ENCODE peak calls at places on chromosomes 16 and 17, in ten cellular contexts. B is CD4-positive, alpha-beta T cell; X is bronchial epithelial cell; U is PC-9; R is endothelial cell; J is lung; P is heart left ventricle; L is uterus; Y is cardiac fibroblast; D is omental fat pad. M is an unnamed sample.

GRCh38 chr17:15981208-15981607 is 18.3 kb downstream of the ZSWIM7 start:
- DNase-seq in B (no peak), X (peak; percentile 50), U (no peak), R (no peak), J (no peak), P (no peak), L (no peak), Y (no peak), D (no peak), M (no peak)

GRCh38 chr17:75364078-75364477 is 41.4 kb downstream of the GRB2 start:
- DNase-seq in B (no peak), X (peak; percentile 85), U (no peak), R (no peak), J (no peak), P (no peak), L (no peak), Y (peak; percentile 49), D (no peak), M (no peak)

GRCh38 chr16:11328172-11329079 is 16.8 kb upstream of the RMI2 start:
- DNase-seq in B (peak; percentile 55), X (peak; percentile 73), U (peak; percentile 78), R (peak; percentile 76), J (peak; percentile 77), P (peak; percentile 69), L (peak; percentile 80), Y (peak; percentile 97), D (peak; percentile 57), M (no peak)

GRCh38 chr16:1414532-1415265 is at the start of gene UNKL:
- DNase-seq in B (peak; percentile 89), X (no peak), U (peak; percentile 69), R (peak; percentile 86), J (peak; percentile 74), P (peak; percentile 83), L (peak; percentile 84), Y (peak; percentile 71), D (peak; percentile 37), M (no peak)

GRCh38 chr16:84704253-84704652 is 4.5 kb downstream of the USP10 start:
- DNase-seq in B (no peak), X (no peak), U (no peak), R (no peak), J (no peak), P (no peak), L (no peak), Y (no peak), D (no peak), M (no peak)

GRCh38 chr17:42107597-42108576 is 4.6 kb downstream of the DHX58 start:
- DNase-seq in B (peak; percentile 95), X (peak; percentile 68), U (no peak), R (peak; percentile 87), J (peak; percentile 85), P (peak; percentile 79), L (peak; percentile 56), Y (peak; percentile 66), D (no peak), M (no peak)

GRCh38 chr16:84068783-84069464 is 26.3 kb upstream of the SLC38A8 start:
- DNase-seq in B (no peak), X (no peak), U (no peak), R (no peak), J (no peak), P (no peak), L (no peak), Y (no peak), D (no peak), M (no peak)

GRCh38 chr16:68592466-68593337 is 52.4 kb upstream of the CDH3 start:
- DNase-seq in B (no peak), X (peak; percentile 25), U (no peak), R (no peak), J (no peak), P (no peak), L (no peak), Y (peak; percentile 11), D (no peak), M (no peak)

GRCh38 chr17:2102931-2103398 is 48.1 kb downstream of the HIC1 start:
- DNase-seq in B (no peak), X (peak; percentile 88), U (peak; percentile 19), R (no peak), J (no peak), P (no peak), L (no peak), Y (peak; percentile 57), D (no peak), M (no peak)

DNA sequence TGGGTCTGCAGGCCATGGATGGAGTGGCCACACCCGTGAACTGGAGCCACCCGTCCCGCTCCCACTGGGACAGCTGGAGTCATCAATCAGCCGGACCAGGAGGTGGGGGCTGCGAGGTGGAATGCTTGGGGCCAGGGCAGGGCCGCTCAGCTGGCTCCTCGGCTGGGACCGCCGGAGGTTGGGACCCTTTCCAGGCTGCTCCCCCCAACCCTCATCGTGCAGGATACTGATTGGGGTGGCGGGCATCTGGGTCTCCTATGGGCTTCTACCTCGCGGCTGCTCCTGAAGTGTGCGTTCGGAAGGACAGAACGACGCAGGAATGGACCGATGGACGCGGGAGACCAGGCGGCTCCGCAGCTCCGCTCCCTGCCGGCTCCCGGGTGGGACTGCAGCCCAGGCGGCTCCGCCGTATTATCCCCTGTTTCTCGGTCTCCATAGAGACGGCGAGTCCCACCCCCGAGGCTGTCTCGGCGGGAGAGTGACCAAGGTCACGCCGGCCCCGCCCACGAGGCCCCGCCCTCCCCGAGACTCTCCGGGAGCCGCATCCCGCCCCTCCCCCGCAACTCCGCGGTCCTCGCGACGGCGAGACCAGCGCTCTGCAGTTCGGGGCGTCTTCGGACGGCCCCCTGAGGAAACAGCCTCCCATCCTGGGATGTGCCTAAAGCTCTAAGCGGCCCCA is at the start of gene TPPP3:
- DNase-seq in B (no peak), X (peak; percentile 37), U (peak; percentile 83), R (peak; percentile 84), J (peak; percentile 84), P (peak; percentile 92), L (peak; percentile 94), Y (peak; percentile 85), D (peak; percentile 68), M (peak; percentile 96)
- TF ChIP-seq CTCF in B (peak; percentile 32), X (peak; percentile 72), U (peak; percentile 39), R (peak; percentile 72), J (peak; percentile 15), P (peak; percentile 68), L (peak; percentile 55), Y (peak; percentile 75), D (no peak), M (peak; percentile 72)

GRCh38 chr16:21618261-21618660 is 18.9 kb downstream of the METTL9 start:
- DNase-seq in B (no peak), X (no peak), U (no peak), R (no peak), J (no peak), P (no peak), L (no peak), Y (no peak), D (no peak), M (no peak)

GRCh38 chr16:21613361-21613760 is 14.0 kb downstream of the METTL9 start:
- DNase-seq in B (no peak), X (no peak), U (no peak), R (no peak), J (no peak), P (no peak), L (no peak), Y (no peak), D (no peak), M (no peak)

GRCh38 chr16:21611546-21612384 is 12.4 kb downstream of the METTL9 start:
- DNase-seq in B (no peak), X (peak; percentile 86), U (peak; percentile 25), R (no peak), J (no peak), P (no peak), L (no peak), Y (peak; percentile 24), D (no peak), M (no peak)

GRCh38 chr16:21611178-21611545 is 11.8 kb downstream of the METTL9 start:
- DNase-seq in B (no peak), X (peak; percentile 91), U (no peak), R (no peak), J (no peak), P (no peak), L (no peak), Y (peak; percentile 52), D (no peak), M (no peak)

DNA sequence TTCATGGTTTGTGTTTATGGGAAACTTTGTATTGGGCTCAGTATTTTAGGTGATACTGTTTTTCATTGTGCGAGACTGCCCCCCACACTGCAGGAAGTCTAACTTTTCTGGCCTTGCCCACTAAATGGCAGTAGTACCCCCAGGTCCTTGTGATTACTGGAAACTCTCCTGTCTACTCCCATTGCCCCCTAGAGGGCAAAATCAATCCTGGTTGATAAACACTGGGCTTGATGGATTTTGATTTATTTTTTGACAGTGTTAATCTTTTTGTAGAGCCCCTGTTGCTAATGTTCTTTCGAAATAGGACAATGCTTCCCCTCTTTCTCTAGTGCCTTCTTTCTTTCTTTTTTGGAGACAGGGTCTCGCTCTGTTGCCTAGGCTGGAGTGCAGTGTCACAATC is 15.5 kb downstream of the METTL9 start:
- DNase-seq in B (no peak), X (no peak), U (no peak), R (no peak), J (no peak), P (no peak), L (no peak), Y (no peak), D (no peak), M (no peak)
- TF ChIP-seq CTCF in B (no peak), X (no peak), U (no peak), R (peak; percentile 27), J (no peak), P (no peak), L (no peak), Y (no peak), D (no peak), M (no peak)

GRCh38 chr16:16143038-16143763 is 80.1 kb downstream of the ABCC6 start:
- DNase-seq in B (no peak), X (peak; percentile 21), U (no peak), R (peak; percentile 50), J (no peak), P (no peak), L (no peak), Y (no peak), D (no peak), M (no peak)
- TF ChIP-seq CTCF in B (peak; percentile 8), X (peak; percentile 49), U (peak; percentile 45), R (peak; percentile 25), J (no peak), P (no peak), L (no peak), Y (peak; percentile 38), D (no peak), M (peak; percentile 37)

GRCh38 chr17:58416937-58417299 is 416 bp downstream of the RNF43 start:
- DNase-seq in B (no peak), X (no peak), U (no peak), R (no peak), J (no peak), P (no peak), L (no peak), Y (no peak), D (no peak), M (no peak)

GRCh38 chr17:58416396-58416795 is 938 bp downstream of the RNF43 start:
- DNase-seq in B (no peak), X (no peak), U (no peak), R (no peak), J (no peak), P (no peak), L (no peak), Y (no peak), D (no peak), M (no peak)

GRCh38 chr17:58415371-58416055 is 1.8 kb downstream of the RNF43 start:
- DNase-seq in B (no peak), X (peak; percentile 36), U (no peak), R (peak; percentile 22), J (peak; percentile 38), P (no peak), L (no peak), Y (no peak), D (no peak), M (no peak)

GRCh38 chr17:58414596-58414997 is 2.7 kb downstream of the RNF43 start:
- DNase-seq in B (no peak), X (peak; percentile 52), U (no peak), R (no peak), J (no peak), P (no peak), L (no peak), Y (no peak), D (no peak), M (no peak)

GRCh38 chr17:58417300-58418092 is at the start of gene RNF43:
- DNase-seq in B (peak; percentile 81), X (peak; percentile 99), U (peak; percentile 92), R (peak; percentile 78), J (peak; percentile 95), P (peak; percentile 87), L (peak; percentile 83), Y (peak; percentile 88), D (peak; percentile 70), M (peak; percentile 87)
- TF ChIP-seq CTCF in B (peak; percentile 72), X (peak; percentile 89), U (peak; percentile 95), R (peak; percentile 57), J (peak; percentile 88), P (peak; percentile 69), L (peak; percentile 58), Y (peak; percentile 84), D (no peak), M (peak; percentile 72)

M was measured in osteocyte.